ENCODE peak calls at places on chromosomes 5 and 9, in seven cellular contexts. W, G, Y, P, K, J and E are unnamed samples.

GRCh38 chr9:86075132-86075807 is 24.1 kb downstream of the GOLM1 start:
- DNase-seq in W (no peak), G (no peak), Y (no peak), P (no peak), K (no peak), J (no peak), E (no peak)

GRCh38 chr9:86604741-86605140 is 250.5 kb upstream of the TUT7 start:
- DNase-seq in W (no peak), G (no peak), Y (no peak), P (no peak), K (no peak), J (no peak), E (no peak)

GRCh38 chr5:169251685-169252084 is 49.3 kb downstream of the SLIT3 start:
- DNase-seq in W (no peak), G (no peak), Y (no peak), P (no peak), K (no peak), J (no peak), E (no peak)

GRCh38 chr9:8332296-8332695 is 532.7 kb upstream of the DMAC1 start:
- DNase-seq in W (no peak), G (no peak), Y (no peak), P (no peak), K (no peak), J (no peak), E (no peak)

GRCh38 chr9:24939099-24939850 is 393.6 kb upstream of the IZUMO3 start:
- DNase-seq in W (no peak), G (no peak), Y (no peak), P (no peak), K (no peak), J (no peak), E (no peak)

GRCh38 chr9:124733964-124734740 is 37.0 kb downstream of the NR6A1 start:
- DNase-seq in W (no peak), G (no peak), Y (no peak), P (no peak), K (no peak), J (no peak), E (no peak)

GRCh38 chr9:3578786-3579185 is 53.0 kb upstream of the RFX3 start:
- DNase-seq in W (no peak), G (no peak), Y (no peak), P (peak), K (no peak), J (no peak), E (no peak)

GRCh38 chr5:34841816-34842215 is 2.9 kb downstream of the TTC23L start:
- DNase-seq in W (no peak), G (no peak), Y (no peak), P (no peak), K (no peak), J (no peak), E (no peak)

GRCh38 chr5:53694520-53695022 is 134.1 kb downstream of the NDUFS4 start:
- DNase-seq in W (peak), G (no peak), Y (no peak), P (no peak), K (no peak), J (no peak), E (no peak)

GRCh38 chr9:15144567-15145174 is 162.3 kb downstream of the TTC39B start:
- DNase-seq in W (no peak), G (no peak), Y (peak), P (no peak), K (no peak), J (no peak), E (no peak)

GRCh38 chr5:10479226-10479721 is 37.6 kb downstream of the ROPN1L start:
- DNase-seq in W (no peak), G (peak), Y (no peak), P (peak), K (no peak), J (no peak), E (no peak)

GRCh38 chr9:93122721-93123221 is 11.3 kb downstream of the NINJ1 start:
- DNase-seq in W (no peak), G (no peak), Y (peak), P (no peak), K (no peak), J (peak), E (no peak)

GRCh38 chr9:33661186-33661585 is 134.2 kb upstream of the PRSS3 start:
- DNase-seq in W (no peak), G (no peak), Y (no peak), P (peak), K (no peak), J (no peak), E (no peak)

GRCh38 chr5:23506329-23507236 is 826 bp upstream of the PRDM9 start:
- DNase-seq in W (peak), G (peak), Y (no peak), P (peak), K (no peak), J (no peak), E (no peak)

GRCh38 chr5:111389390-111390082 is 122.8 kb downstream of the STARD4 start:
- DNase-seq in W (no peak), G (peak), Y (no peak), P (peak), K (no peak), J (no peak), E (no peak)

GRCh38 chr5:156918311-156918845 is 44.6 kb downstream of the TIMD4 start:
- DNase-seq in W (no peak), G (no peak), Y (no peak), P (no peak), K (no peak), J (no peak), E (no peak)

GRCh38 chr9:129208191-129209091 is 30.4 kb upstream of the IER5L start:
- DNase-seq in W (peak), G (no peak), Y (no peak), P (no peak), K (no peak), J (peak), E (no peak)

GRCh38 chr5:132677191-132677590 is 3.4 kb downstream of the IL4 start:
- DNase-seq in W (peak), G (peak), Y (no peak), P (peak), K (no peak), J (no peak), E (no peak)
- H3K27ac ChIP-seq in W (no peak), G (no peak), Y (no peak), P (peak), K (no peak), J (no peak), E (no peak)

GRCh38 chr5:88785396-88786216 is 97.4 kb downstream of the MEF2C start:
- DNase-seq in W (peak), G (peak), Y (no peak), P (peak), K (no peak), J (no peak), E (peak)
- H3K27ac ChIP-seq in W (peak), G (no peak), Y (peak), P (peak), K (peak), J (no peak), E (no peak)

GRCh38 chr9:91805031-91805430 is 145.0 kb downstream of the ROR2 start:
- DNase-seq in W (no peak), G (no peak), Y (no peak), P (no peak), K (no peak), J (no peak), E (no peak)

GRCh38 chr9:91803970-91804752 is 145.9 kb downstream of the ROR2 start:
- DNase-seq in W (no peak), G (no peak), Y (no peak), P (no peak), K (no peak), J (no peak), E (no peak)

GRCh38 chr9:91802391-91802790 is 147.6 kb downstream of the ROR2 start:
- DNase-seq in W (no peak), G (no peak), Y (no peak), P (peak), K (no peak), J (no peak), E (no peak)

GRCh38 chr9:91800473-91800872 is 149.6 kb downstream of the ROR2 start:
- DNase-seq in W (no peak), G (no peak), Y (no peak), P (no peak), K (no peak), J (no peak), E (no peak)

DNA sequence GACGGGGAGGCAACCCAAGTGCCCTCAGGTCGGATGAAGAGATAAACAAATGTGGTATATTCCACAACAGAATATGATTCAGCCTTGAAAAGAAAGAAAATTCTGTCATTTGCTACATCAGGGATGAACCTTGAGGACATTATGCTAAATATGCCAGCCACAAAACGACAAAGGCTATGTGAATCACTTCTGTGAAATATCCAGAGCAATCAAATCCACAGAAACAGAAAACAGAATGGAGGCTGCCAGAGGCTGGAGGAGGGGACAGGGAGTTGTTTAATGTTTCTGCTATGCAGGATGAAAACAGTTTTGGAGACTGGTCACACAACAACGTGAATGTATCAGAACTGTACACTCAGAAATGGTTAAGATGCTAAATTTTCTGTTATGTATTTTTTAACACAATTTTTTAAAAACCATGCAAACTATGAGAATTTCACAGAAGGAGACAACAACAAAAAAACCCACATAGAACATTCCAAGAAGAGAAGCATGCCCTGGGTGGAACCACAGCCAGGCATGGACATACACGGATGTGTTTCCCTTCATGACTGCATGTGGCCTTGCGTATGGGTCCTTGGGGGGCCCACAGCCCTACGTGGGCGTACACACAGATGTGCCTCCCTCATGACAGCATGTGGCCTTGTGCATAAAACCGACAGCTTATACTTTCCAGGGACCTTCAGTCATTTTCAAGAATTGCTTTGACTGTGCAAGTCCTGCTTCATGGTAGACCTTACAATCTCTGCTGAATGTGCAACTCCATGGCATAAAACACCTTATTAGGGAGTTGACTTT is 146.7 kb downstream of the ROR2 start:
- DNase-seq in W (no peak), G (no peak), Y (no peak), P (peak), K (no peak), J (no peak), E (no peak)
- H3K27ac ChIP-seq in W (no peak), G (no peak), Y (no peak), P (no peak), K (no peak), J (no peak), E (no peak)

GRCh38 chr9:114384836-114385411 is 2.9 kb downstream of the AKNA start:
- DNase-seq in W (no peak), G (no peak), Y (no peak), P (no peak), K (no peak), J (no peak), E (no peak)
- H3K27ac ChIP-seq in W (no peak), G (peak), Y (peak), P (peak), K (no peak), J (peak), E (peak)